ENCODE peak calls at places on chromosomes 6 and 20, in nine cellular contexts. I, W, R, Y, M, Q, E, L and U are unnamed samples.

GRCh38 chr20:347640-348484 is 951 bp downstream of the NRSN2 start:
- DNase-seq in M (peak), Q (peak), Y (peak), R (peak), L (peak), E (peak), I (peak), W (no peak), U (no peak)

GRCh38 chr6:137879885-137880430 is 12.9 kb downstream of the TNFAIP3 start:
- DNase-seq in M (no peak), L (no peak), R (no peak), W (no peak), Y (no peak), E (no peak), I (no peak), Q (no peak), U (no peak)

GRCh38 chr20:25623225-25623735 is 534 bp downstream of the NANP start:
- DNase-seq in Y (peak), W (peak), E (no peak), R (peak), I (peak), Q (peak), L (no peak), M (peak), U (no peak)

GRCh38 chr6:127786109-127786508 is 114.7 kb downstream of the THEMIS start:
- DNase-seq in Q (no peak), I (no peak), W (no peak), E (no peak), M (no peak), L (no peak), Y (no peak), R (no peak), U (no peak)

GRCh38 chr20:50054626-50055511 is 58.1 kb downstream of the UBE2V1 start:
- DNase-seq in W (no peak), I (no peak), E (no peak), L (peak), Y (no peak), R (no peak), M (peak), Q (no peak), U (no peak)

GRCh38 chr6:167803816-167804215 is 22.9 kb upstream of the AFDN start:
- DNase-seq in I (no peak), M (no peak), R (no peak), Y (no peak), E (no peak), W (no peak), L (no peak), Q (no peak), U (no peak)

GRCh38 chr20:44761423-44761822 is 15.8 kb downstream of the KCNK15 start:
- DNase-seq in I (no peak), L (no peak), Q (no peak), E (no peak), M (no peak), R (no peak), W (no peak), Y (no peak), U (no peak)

GRCh38 chr20:5039255-5039657 is 37.9 kb upstream of the SLC23A2 start:
- DNase-seq in Y (peak), Q (peak), L (no peak), M (no peak), R (no peak), E (no peak), I (peak), W (peak), U (no peak)

GRCh38 chr6:165986647-165987482 is 180.8 kb downstream of the TBXT start:
- DNase-seq in W (no peak), M (no peak), L (no peak), Q (no peak), I (no peak), Y (no peak), E (no peak), R (no peak), U (no peak)